ENCODE peak calls at places on chromosomes 1 and 21, in six cellular contexts. Z is neural crest cell, K is hepatic stellate cell, L is skeletal muscle cell, G is GM04504, X is GM12892. H is an unnamed sample.

GRCh38 chr1:227190321-227190720 is 128.0 kb downstream of the CDC42BPA start:
- DNase-seq in Z (no peak), K (no peak), L (no peak), G (no peak), X (no peak), H (no peak)

GRCh38 chr21:32819702-32820101 is 48.1 kb upstream of the PAXBP1 start:
- DNase-seq in Z (no peak), K (peak; percentile 28), L (peak; percentile 67), G (peak; percentile 77), X (no peak), H (peak; percentile 44)

GRCh38 chr1:40783001-40783905 is at the start of gene KCNQ4:
- DNase-seq in Z (peak; percentile 31), K (no peak), L (no peak), G (no peak), X (no peak), H (no peak)

GRCh38 chr1:72281637-72282270 is 585 bp downstream of the NEGR1 start:
- DNase-seq in Z (no peak), K (no peak), L (no peak), G (no peak), X (no peak), H (no peak)

GRCh38 chr1:28926629-28927441 is 12.5 kb downstream of the EPB41 start:
- DNase-seq in Z (no peak), K (no peak), L (no peak), G (no peak), X (peak; percentile 32), H (no peak)

GRCh38 chr1:1562556-1563195 is 12.0 kb downstream of the SSU72 start:
- DNase-seq in Z (no peak), K (no peak), L (no peak), G (no peak), X (no peak), H (no peak)

GRCh38 chr21:39347537-39347936 is 1.4 kb downstream of the HMGN1 start:
- DNase-seq in Z (no peak), K (no peak), L (no peak), G (no peak), X (no peak), H (no peak)

GRCh38 chr1:158930504-158930903 is 848 bp upstream of the PYHIN1 start:
- DNase-seq in Z (no peak), K (no peak), L (no peak), G (no peak), X (no peak), H (no peak)

GRCh38 chr1:247273013-247273412 is 17.1 kb downstream of the VN1R5 start:
- DNase-seq in Z (no peak), K (no peak), L (no peak), G (no peak), X (no peak), H (no peak)